ENCODE peak calls at places on chromosomes 1 and 21, in nine cellular contexts. G is pancreas, N is neural progenitor cell, K is OCI-LY7, E is A549, A is prostate gland, C is left ventricle myocardium inferior, I is heart right ventricle, Z is IMR-90. B is an unnamed sample. For H3K9me3, the result is how much of the 10 kb centered on the place peaks cover.

GRCh38 chr1:39354572-39354971 is 136.9 kb upstream of the BMP8A start:
- DNase-seq in N (no peak), K (peak), G (no peak), C (no peak), Z (no peak), E (no peak), A (no peak), I (no peak), B (no peak)

GRCh38 chr1:206467915-206468314 is 2.4 kb upstream of the IKBKE start:
- DNase-seq in N (no peak), G (no peak), Z (peak), I (no peak), A (no peak), K (peak), C (peak), E (no peak), B (no peak)

GRCh38 chr21:26845066-26845749 is at the start of gene ADAMTS1:
- DNase-seq in A (peak), E (peak), C (peak), I (peak), G (peak), Z (peak), K (no peak), N (peak), B (peak)

GRCh38 chr1:240998024-240998423 is 359.0 kb downstream of the RGS7 start:
- DNase-seq in I (no peak), C (no peak), E (no peak), Z (no peak), A (no peak), K (no peak), G (no peak), N (no peak), B (no peak)

GRCh38 chr1:228515200-228515834 is 28.1 kb downstream of the RNF187 start:
- DNase-seq in G (no peak), C (no peak), K (peak), N (peak), E (peak), I (no peak), A (no peak), Z (peak), B (peak)

GRCh38 chr21:43347864-43348766 is 78.8 kb downstream of the SIK1 start:
- DNase-seq in E (no peak), I (no peak), Z (no peak), A (no peak), C (no peak), K (no peak), N (no peak), G (peak), B (no peak)

GRCh38 chr21:34609244-34609950 is 5.5 kb downstream of the RCAN1 start:
- DNase-seq in C (no peak), N (no peak), Z (no peak), I (no peak), E (no peak), K (no peak), G (no peak), A (no peak), B (no peak)

GRCh38 chr1:158146165-158146564 is 34.5 kb upstream of the CD1D start:
- DNase-seq in A (no peak), G (no peak), K (no peak), E (peak), Z (peak), N (no peak), I (no peak), C (no peak), B (no peak)

GRCh38 chr1:202251424-202252256 is 58.0 kb downstream of the LGR6 start:
- DNase-seq in E (no peak), C (no peak), I (no peak), N (no peak), Z (no peak), G (no peak), K (no peak), A (no peak), B (no peak)

GRCh38 chr1:183272390-183272801 is 86.3 kb downstream of the LAMC2 start:
- DNase-seq in Z (peak), G (no peak), N (no peak), I (no peak), A (no peak), E (peak), C (no peak), K (no peak), B (no peak)

GRCh38 chr1:193125369-193125768 is 3.5 kb downstream of the CDC73 start:
- DNase-seq in N (no peak), G (no peak), I (no peak), C (no peak), E (no peak), K (no peak), A (no peak), Z (no peak), B (no peak)

GRCh38 chr1:215023151-215023832 is 59.2 kb upstream of the KCNK2 start:
- DNase-seq in G (no peak), E (no peak), K (no peak), I (no peak), Z (peak), A (no peak), C (no peak), N (no peak), B (no peak)

GRCh38 chr1:236576004-236576403 is 28.3 kb downstream of the HEATR1 start:
- DNase-seq in N (no peak), A (no peak), K (no peak), Z (peak), I (no peak), E (no peak), G (no peak), C (no peak), B (no peak)

GRCh38 chr21:44497641-44498243 is 42.3 kb downstream of the KRTAP10-1 start:
- DNase-seq in I (no peak), N (no peak), C (no peak), K (no peak), G (no peak), Z (no peak), E (no peak), A (no peak), B (no peak)

GRCh38 chr1:226033599-226034390 is 28.7 kb upstream of the H3-3A start:
- DNase-seq in N (no peak), C (no peak), E (no peak), G (no peak), K (no peak), I (no peak), A (no peak), Z (no peak), B (no peak)

GRCh38 chr1:61754545-61754944 is 12.3 kb downstream of the PATJ start:
- DNase-seq in Z (no peak), K (no peak), I (no peak), A (no peak), C (no peak), N (no peak), E (no peak), G (no peak), B (no peak)

GRCh38 chr1:33387512-33388079 is 43.3 kb downstream of the PHC2 start:
- DNase-seq in G (no peak), I (no peak), C (no peak), E (no peak), K (no peak), Z (peak), A (no peak), N (no peak), B (no peak)

GRCh38 chr1:230408971-230409370 is 17.2 kb downstream of the PGBD5 start:
- DNase-seq in N (no peak), C (no peak), K (no peak), E (no peak), A (no peak), I (no peak), G (no peak), Z (no peak), B (no peak)

GRCh38 chr1:70499695-70500094 is 88.6 kb downstream of the CTH start:
- DNase-seq in N (no peak), E (no peak), G (no peak), A (no peak), I (no peak), K (no peak), C (no peak), Z (no peak), B (no peak)

GRCh38 chr1:242468749-242469148 is 55.7 kb downstream of the PLD5 start:
- DNase-seq in N (no peak), G (no peak), E (peak), A (no peak), K (no peak), C (no peak), I (no peak), Z (no peak), B (no peak)

GRCh38 chr1:63928197-63929105 is 154.6 kb downstream of the ROR1 start:
- DNase-seq in N (no peak), G (peak), I (no peak), C (peak), Z (no peak), A (peak), E (no peak), K (no peak), B (no peak)

GRCh38 chr1:214123061-214123784 is 135.4 kb downstream of the PROX1 start:
- DNase-seq in I (no peak), A (peak), G (peak), C (no peak), Z (peak), K (peak), N (peak), E (peak), B (peak)

GRCh38 chr1:201068976-201069375 is 43.2 kb downstream of the CACNA1S start:
- DNase-seq in A (no peak), I (no peak), N (no peak), K (no peak), E (no peak), Z (no peak), C (no peak), G (no peak), B (no peak)

GRCh38 chr1:94014635-94015488 is 105.6 kb upstream of the GCLM start:
- DNase-seq in G (no peak), N (no peak), I (no peak), C (no peak), A (no peak), Z (peak), K (no peak), E (no peak), B (no peak)

GRCh38 chr1:230682274-230682673 is 31.6 kb downstream of the AGT start:
- DNase-seq in C (no peak), E (no peak), K (no peak), A (peak), I (no peak), Z (no peak), G (no peak), N (no peak), B (no peak)

GRCh38 chr1:89900791-89901708 is 80.2 kb downstream of the LRRC8D start:
- DNase-seq in A (no peak), Z (no peak), G (no peak), K (peak), N (no peak), C (no peak), I (no peak), E (no peak), B (no peak)

GRCh38 chr1:91846007-91846620 is 39.8 kb downstream of the TGFBR3 start:
- DNase-seq in K (no peak), I (no peak), G (no peak), C (no peak), Z (peak), A (peak), N (peak), E (peak), B (peak)

GRCh38 chr1:201191723-201192477 is 1.3 kb downstream of the IGFN1 start:
- DNase-seq in Z (peak), I (no peak), G (no peak), K (no peak), C (no peak), A (no peak), E (peak), N (no peak), B (peak)

GRCh38 chr1:46552357-46553237 is 1.1 kb upstream of the KNCN start:
- DNase-seq in Z (no peak), N (no peak), I (no peak), C (no peak), G (no peak), E (no peak), A (no peak), K (no peak), B (no peak)

GRCh38 chr1:92754000-92754787 is 30.7 kb downstream of the EVI5 start:
- DNase-seq in Z (peak), A (no peak), N (no peak), E (no peak), I (no peak), G (no peak), C (no peak), K (no peak), B (peak)

GRCh38 chr1:7425229-7425628 is 345.9 kb upstream of the VAMP3 start:
- DNase-seq in N (no peak), C (peak), K (no peak), A (no peak), Z (no peak), E (no peak), I (no peak), G (no peak), B (no peak)

GRCh38 chr1:99657213-99658030 is 11.5 kb downstream of the PALMD start:
- DNase-seq in K (no peak), C (no peak), G (no peak), I (no peak), Z (no peak), N (no peak), A (no peak), E (no peak), B (no peak)

GRCh38 chr1:99658031-99658290 is 12.0 kb downstream of the PALMD start:
- DNase-seq in I (no peak), K (no peak), N (no peak), A (no peak), Z (no peak), C (no peak), E (no peak), G (no peak), B (no peak)

GRCh38 chr1:99661780-99662179 is 15.9 kb downstream of the PALMD start:
- DNase-seq in K (no peak), G (no peak), E (no peak), I (no peak), C (no peak), A (no peak), N (no peak), Z (no peak), B (no peak)

GRCh38 chr1:99660496-99660895 is 14.6 kb downstream of the PALMD start:
- DNase-seq in E (no peak), K (no peak), I (no peak), C (no peak), Z (no peak), N (no peak), A (no peak), G (no peak), B (no peak)

DNA sequence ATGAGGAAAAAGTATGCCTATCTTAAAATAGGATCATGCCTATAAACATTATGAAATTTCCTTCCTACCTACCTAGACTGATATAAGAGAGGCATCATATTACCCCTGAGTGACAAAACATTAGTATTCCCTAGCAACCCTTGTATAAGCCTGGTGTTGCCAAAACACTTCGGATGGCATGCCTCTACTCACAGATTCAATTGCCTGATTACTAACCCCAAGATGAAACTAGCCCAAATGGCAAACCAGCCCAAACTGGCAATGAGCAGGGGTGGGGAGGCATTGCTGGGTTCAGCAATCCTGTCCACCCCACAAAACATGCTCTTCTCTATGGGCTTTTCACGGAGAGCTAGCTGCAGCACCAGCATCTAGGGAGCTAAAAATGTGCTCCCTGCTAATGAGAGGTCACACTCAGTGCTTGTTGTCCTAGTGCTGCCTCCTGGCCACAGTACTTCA is 13.9 kb downstream of the PALMD start:
- DNase-seq in I (no peak), G (no peak), Z (peak), C (no peak), N (no peak), K (no peak), E (peak), A (peak), B (no peak)
- H3K4me3 ChIP-seq in I (no peak), G (no peak), Z (no peak), C (peak), N (no peak), K (no peak), E (no peak), A (no peak), B (no peak)

GRCh38 chr1:15364740-15365139 is 44.9 kb upstream of the EFHD2 start:
- DNase-seq in I (no peak), N (peak), A (no peak), Z (no peak), E (peak), G (no peak), K (no peak), C (no peak), B (no peak)
- TF ChIP-seq CTCF in I (no peak), N (no peak), A (no peak), Z (no peak), E (no peak), G (no peak), K (no peak), C (no peak), B (no peak)

GRCh38 chr1:37035828-37036666 is 1.7 kb upstream of the GRIK3 start:
- DNase-seq in I (no peak), G (no peak), A (no peak), K (peak), Z (no peak), C (no peak), N (peak), E (no peak), B (no peak)
- H3K9me3 ChIP-seq in I (under half), G (under half), A (under half), K (under half), Z (under half), C (under half), N (under half), E (under half), B (under half)

GRCh38 chr1:2535455-2535854 is 5.4 kb upstream of the HES5 start:
- DNase-seq in G (no peak), A (no peak), E (no peak), C (no peak), K (no peak), N (peak), I (no peak), Z (no peak), B (no peak)
- H3K4me3 ChIP-seq in G (no peak), A (no peak), E (no peak), C (no peak), K (no peak), N (no peak), I (no peak), Z (no peak), B (no peak)

DNA sequence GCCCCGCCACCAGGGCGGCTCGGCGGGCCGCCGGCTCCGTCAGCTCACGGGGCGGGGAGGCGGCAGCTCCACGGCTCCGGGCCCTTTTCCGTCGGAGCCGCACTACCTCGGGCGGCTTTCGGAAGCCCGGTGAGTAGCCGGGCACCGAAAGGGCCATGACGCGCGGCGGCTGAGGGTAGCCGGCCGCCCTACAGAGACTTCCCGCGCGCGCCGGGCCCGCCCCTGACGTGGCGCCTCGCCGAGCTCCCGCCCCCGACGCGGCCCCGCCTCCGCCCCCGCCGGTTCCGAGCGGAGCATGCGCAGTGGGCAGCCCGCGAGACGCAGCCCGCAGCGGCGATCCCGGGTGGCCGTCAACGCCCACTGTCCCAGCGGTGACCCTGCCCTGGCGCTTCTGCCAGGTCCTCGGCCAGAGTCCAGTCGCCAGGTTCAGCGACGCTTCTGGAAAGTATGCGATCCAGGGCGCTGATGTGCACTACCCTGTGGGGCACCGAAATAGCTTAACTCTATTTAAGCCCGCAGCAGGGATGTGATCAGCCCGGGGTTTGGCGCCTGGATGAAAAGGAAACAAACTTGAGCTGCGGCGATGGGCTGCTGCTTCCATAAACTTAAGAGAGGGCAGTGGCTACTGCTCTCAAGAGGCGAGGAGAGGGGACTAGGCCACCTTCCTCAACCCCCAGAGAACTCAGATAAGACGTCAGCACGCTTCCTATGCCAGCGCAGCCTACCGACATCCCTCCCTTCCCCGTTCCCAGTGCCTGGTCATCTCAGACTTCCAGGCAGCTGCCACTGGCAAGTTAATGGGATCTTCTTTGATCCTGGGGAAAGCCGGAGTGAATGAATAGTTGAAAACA is at the start of gene DONSON:
- DNase-seq in E (peak), G (peak), C (peak), Z (peak), K (peak), I (peak), A (peak), N (peak), B (peak)
- TF ChIP-seq CTCF in E (no peak), G (no peak), C (peak), Z (no peak), K (peak), I (no peak), A (no peak), N (peak), B (no peak)

DNA sequence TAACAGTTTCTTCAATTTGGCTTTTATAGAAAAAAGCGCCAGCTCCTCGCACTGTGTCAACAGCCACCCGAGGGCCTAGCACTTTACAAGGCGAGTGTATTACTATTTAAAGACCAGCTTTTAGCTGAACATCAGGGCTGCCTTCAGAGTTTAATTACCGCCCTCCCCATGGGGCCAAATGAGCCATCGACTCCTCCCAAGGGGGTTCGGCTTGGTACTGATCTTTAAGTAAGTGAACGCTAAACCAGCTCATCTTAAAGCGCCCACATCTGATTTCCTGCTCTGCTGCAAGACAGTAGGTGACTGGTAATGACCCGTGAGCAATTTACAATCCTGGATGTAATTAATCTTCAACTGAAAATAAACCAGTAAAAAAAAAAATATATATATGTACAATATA is 298.8 kb downstream of the DSCAM start:
- DNase-seq in C (no peak), A (no peak), I (no peak), N (peak), G (no peak), K (no peak), Z (no peak), E (no peak), B (no peak)
- H3K9me3 ChIP-seq in C (under half), A (under half), I (under half), N (under half), G (under half), K (under half), Z (under half), E (under half), B (under half)

DNA sequence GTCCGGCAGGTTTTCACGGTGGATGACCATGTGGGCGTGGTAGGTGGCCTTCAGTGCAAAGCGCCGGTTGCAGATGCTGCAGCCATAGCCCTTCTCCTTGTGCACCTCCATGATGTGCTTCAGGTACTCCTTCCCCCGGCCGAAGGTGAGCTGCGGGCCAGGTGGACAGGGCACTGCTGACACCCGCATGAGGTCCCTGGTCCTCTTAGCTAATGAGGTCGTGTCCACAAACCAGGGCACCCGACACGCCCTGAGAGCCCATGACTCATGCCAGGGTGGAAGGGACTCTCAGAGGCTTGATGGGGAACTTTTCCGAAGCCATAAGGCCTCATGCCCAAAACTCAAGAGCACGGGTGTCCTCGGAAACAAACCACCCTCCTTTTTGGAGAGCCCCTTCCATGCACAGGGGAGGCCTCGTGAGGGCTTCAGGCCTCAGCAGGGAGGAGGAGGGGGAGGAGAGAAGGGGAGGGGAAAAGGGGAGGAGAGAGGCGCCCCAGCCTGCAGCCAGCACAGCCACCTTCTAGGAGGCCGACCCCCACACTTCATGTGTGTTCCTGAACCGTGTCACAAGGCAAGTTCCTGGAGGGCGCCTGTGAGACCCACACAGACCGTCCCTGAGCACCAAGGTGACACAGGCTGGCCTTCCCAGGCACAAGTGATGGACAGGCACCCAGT is 54.4 kb upstream of the RIPK4 start:
- DNase-seq in E (no peak), Z (no peak), A (no peak), I (no peak), C (no peak), N (no peak), K (no peak), G (no peak), B (no peak)
- H3K4me3 ChIP-seq in E (no peak), Z (no peak), A (no peak), I (no peak), C (no peak), N (no peak), K (no peak), G (no peak), B (no peak)

B was measured in AG04450.